ENCODE peak calls at places on chromosomes 2 and 18, in ten cellular contexts. N is vagina; D is fibroblast of mammary gland; Z is heart right ventricle; T is EH; P is NCI-H748 treated with DMSO at 0.1 percent for 48 hours; M is effector CD4-positive, alpha-beta T cell; E is CD4-positive, alpha-beta memory T cell; H is GM13977; Y is progenitor cell of endocrine pancreas. S is an unnamed sample.

GRCh38 chr2:143778981-143779380 is 649.8 kb downstream of the ARHGAP15 start:
- DNase-seq in Y (no peak), D (peak), T (peak), E (no peak), Z (no peak), H (no peak), P (no peak), M (no peak), N (no peak), S (no peak)

GRCh38 chr2:217853301-217853881 is 149.4 kb downstream of the TNS1 start:
- DNase-seq in T (peak), P (no peak), H (no peak), D (peak), N (no peak), Y (no peak), Z (no peak), E (no peak), M (no peak), S (no peak)

GRCh38 chr18:48915621-48916425 is 34.9 kb downstream of the SMAD7 start:
- DNase-seq in E (no peak), H (no peak), N (no peak), T (peak), P (no peak), Z (no peak), M (no peak), D (no peak), Y (no peak), S (no peak)

GRCh38 chr2:15435474-15435873 is 125.7 kb downstream of the NBAS start:
- DNase-seq in E (no peak), H (no peak), P (no peak), T (peak), M (no peak), Y (no peak), N (no peak), Z (no peak), D (no peak), S (no peak)

GRCh38 chr2:36399050-36399449 is 43.5 kb downstream of the CRIM1 start:
- DNase-seq in D (no peak), E (no peak), N (no peak), Y (no peak), M (no peak), P (no peak), H (no peak), Z (no peak), T (no peak), S (no peak)

GRCh38 chr2:67564076-67564475 is 166.9 kb downstream of the ETAA1 start:
- DNase-seq in T (peak), Z (no peak), E (no peak), M (no peak), N (no peak), H (no peak), D (peak), P (no peak), Y (no peak), S (no peak)

GRCh38 chr2:226447896-226448295 is 351.7 kb downstream of the IRS1 start:
- DNase-seq in N (no peak), Y (no peak), T (peak), H (no peak), D (peak), M (no peak), P (no peak), E (no peak), Z (no peak), S (no peak)

GRCh38 chr18:62329676-62330454 is 4.8 kb downstream of the TNFRSF11A start:
- DNase-seq in P (no peak), M (no peak), N (no peak), Y (no peak), D (peak), T (peak), Z (peak), H (no peak), E (peak), S (no peak)

GRCh38 chr2:85545780-85546240 is 6.8 kb downstream of the MAT2A start:
- DNase-seq in N (no peak), E (no peak), Y (no peak), Z (no peak), H (no peak), M (no peak), T (no peak), D (no peak), P (no peak), S (peak)

GRCh38 chr2:69225933-69226332 is 161.1 kb downstream of the GFPT1 start:
- DNase-seq in M (no peak), N (no peak), E (no peak), T (peak), H (no peak), D (peak), P (no peak), Z (no peak), Y (no peak), S (no peak)

GRCh38 chr2:164371916-164372315 is 249.4 kb downstream of the GRB14 start:
- DNase-seq in Y (no peak), Z (no peak), P (no peak), M (no peak), H (no peak), D (no peak), T (no peak), E (no peak), N (no peak), S (no peak)

GRCh38 chr2:88622307-88622706 is 5.0 kb downstream of the EIF2AK3 start:
- DNase-seq in P (no peak), N (no peak), H (no peak), Z (no peak), E (no peak), D (no peak), T (no peak), M (no peak), Y (no peak), S (no peak)

GRCh38 chr2:231527091-231527395 is 3.2 kb downstream of the NMUR1 start:
- DNase-seq in E (no peak), N (no peak), H (no peak), P (no peak), Y (no peak), M (no peak), D (no peak), Z (no peak), T (no peak), S (no peak)

GRCh38 chr2:110759411-110759810 is 27.0 kb downstream of the ACOXL start:
- DNase-seq in T (no peak), N (no peak), H (no peak), Y (no peak), E (no peak), Z (no peak), M (no peak), P (no peak), D (no peak), S (no peak)

GRCh38 chr2:191026377-191026776 is 12.4 kb upstream of the STAT1 start:
- DNase-seq in M (no peak), N (no peak), P (no peak), Z (no peak), H (no peak), Y (no peak), D (no peak), T (no peak), E (no peak), S (no peak)

GRCh38 chr2:230925443-230925878 is 419 bp upstream of the GPR55 start:
- DNase-seq in D (no peak), E (no peak), P (no peak), T (no peak), Z (no peak), M (no peak), N (no peak), H (peak), Y (no peak), S (no peak)

GRCh38 chr2:72613931-72614330 is 211.9 kb downstream of the EXOC6B start:
- DNase-seq in D (no peak), N (no peak), E (no peak), T (no peak), H (no peak), M (no peak), Z (no peak), Y (no peak), P (no peak), S (no peak)

GRCh38 chr2:112276954-112277353 is 1.6 kb downstream of the ZC3H6 start:
- DNase-seq in Y (no peak), Z (no peak), D (no peak), T (no peak), N (no peak), H (no peak), P (no peak), M (no peak), E (no peak), S (no peak)

S was measured in Jurkat, Clone E6-1.